ENCODE peak calls at places on chromosomes 1 and 21, in eight cellular contexts. V is activated naive CD4-positive, alpha-beta T cell; O is WTC11; F is ELR; C is CD8-positive, alpha-beta memory T cell; S is stimulated activated CD4-positive, alpha-beta T cell treated with anti-CD3 and anti-CD28 coated beads, Interleukin-2, amount 100 ng/mL, for 48 hours; I is globus pallidus; L is activated CD8-positive, alpha-beta memory T cell treated with anti-CD3 and anti-CD28 coated beads, Interleukin-2, amount 50 U/mL, for 48 hours. N is an unnamed sample.

GRCh38 chr1:12572506-12572905 is 45.5 kb downstream of the DHRS3 start:
- DNase-seq in V (no peak), O (no peak), F (peak; percentile 31), C (no peak), S (no peak), I (no peak), L (no peak), N (no peak)

GRCh38 chr1:20792177-20792576 is 5.1 kb upstream of the HP1BP3 start:
- DNase-seq in V (no peak), O (no peak), F (peak; percentile 7), C (no peak), S (no peak), I (no peak), L (no peak), N (no peak)

GRCh38 chr1:27607239-27607804 is 3.4 kb upstream of the AHDC1 start:
- DNase-seq in V (no peak), O (peak; percentile 77), F (no peak), C (no peak), S (no peak), I (no peak), L (no peak), N (no peak)

GRCh38 chr1:83769072-83769471 is 229.9 kb downstream of the TTLL7 start:
- DNase-seq in V (no peak), O (no peak), F (no peak), C (no peak), S (no peak), I (no peak), L (no peak), N (peak; percentile 20)

GRCh38 chr1:210332233-210332632 is 3.5 kb downstream of the HHAT start:
- DNase-seq in V (no peak), O (no peak), F (no peak), C (peak; percentile 24), S (no peak), I (no peak), L (no peak), N (no peak)

GRCh38 chr1:8283058-8283884 is 34.6 kb upstream of the SLC45A1 start:
- DNase-seq in V (no peak), O (no peak), F (peak; percentile 15), C (no peak), S (peak; percentile 12), I (no peak), L (peak; percentile 65), N (no peak)

GRCh38 chr21:45405819-45406762 is 1.1 kb downstream of the COL18A1 start:
- DNase-seq in V (no peak), O (peak; percentile 66), F (peak; percentile 53), C (no peak), S (peak; percentile 14), I (no peak), L (no peak), N (no peak)

GRCh38 chr1:10639301-10640078 is 157.0 kb downstream of the CASZ1 start:
- DNase-seq in V (no peak), O (peak; percentile 67), F (no peak), C (no peak), S (no peak), I (no peak), L (no peak), N (no peak)

GRCh38 chr1:233815865-233816264 is 88.6 kb upstream of the SLC35F3 start:
- DNase-seq in V (no peak), O (no peak), F (no peak), C (no peak), S (no peak), I (no peak), L (no peak), N (no peak)

GRCh38 chr1:159786966-159787365 is 6.2 kb downstream of the DUSP23 start:
- DNase-seq in V (no peak), O (no peak), F (no peak), C (no peak), S (no peak), I (no peak), L (no peak), N (no peak)

GRCh38 chr1:52542085-52542688 is 10.7 kb downstream of the TUT4 start:
- DNase-seq in V (no peak), O (no peak), F (no peak), C (no peak), S (no peak), I (no peak), L (no peak), N (no peak)

GRCh38 chr1:212291505-212292134 is 6.4 kb downstream of the PPP2R5A start:
- DNase-seq in V (no peak), O (no peak), F (peak; percentile 75), C (no peak), S (no peak), I (peak; percentile 35), L (no peak), N (peak; percentile 71)

GRCh38 chr1:223714849-223715709 is 2.7 kb downstream of the CAPN2 start:
- DNase-seq in V (no peak), O (no peak), F (peak; percentile 96), C (no peak), S (no peak), I (no peak), L (no peak), N (no peak)

GRCh38 chr1:98044071-98044697 is 123.3 kb upstream of the DPYD start:
- DNase-seq in V (no peak), O (no peak), F (no peak), C (no peak), S (no peak), I (no peak), L (peak; percentile 46), N (no peak)

GRCh38 chr1:225873281-225873850 is 8.8 kb downstream of the TMEM63A start:
- DNase-seq in V (no peak), O (no peak), F (no peak), C (no peak), S (no peak), I (no peak), L (no peak), N (no peak)

GRCh38 chr1:203316626-203317093 is 11.3 kb downstream of the BTG2 start:
- DNase-seq in V (no peak), O (no peak), F (no peak), C (no peak), S (no peak), I (no peak), L (no peak), N (no peak)

GRCh38 chr1:208167229-208167869 is 76.8 kb downstream of the PLXNA2 start:
- DNase-seq in V (no peak), O (no peak), F (no peak), C (no peak), S (no peak), I (no peak), L (no peak), N (peak; percentile 90)

GRCh38 chr21:42121792-42122191 is 50.7 kb downstream of the UMODL1 start:
- DNase-seq in V (no peak), O (no peak), F (no peak), C (no peak), S (no peak), I (no peak), L (no peak), N (peak; percentile 58)